ENCODE peak calls at places on chromosomes 13 and 19, in nine cellular contexts. M is Peyer's patch, K is pancreas, X is breast epithelium, F is MM.1S, U is mammary epithelial cell, W is neuronal stem cell, G is brain microvascular endothelial cell, P is ovary. Y is an unnamed sample. For H3K36me3, the result is how much of the 10 kb centered on the place peaks cover.

GRCh38 chr19:14511245-14511625 is 7.0 kb downstream of the DNAJB1 start:
- DNase-seq in M (no peak), K (no peak), X (no peak), F (no peak), U (no peak), W (no peak), G (no peak), P (no peak), Y (no peak)

GRCh38 chr13:62643007-62643483 is 1227.4 kb upstream of the PCDH20 start:
- DNase-seq in M (no peak), K (no peak), X (no peak), F (no peak), U (peak), W (no peak), G (peak), P (no peak), Y (peak)

GRCh38 chr13:51587372-51587771 is 3.1 kb downstream of the WDFY2 start:
- DNase-seq in M (no peak), K (no peak), X (no peak), F (no peak), U (no peak), W (no peak), G (no peak), P (no peak), Y (no peak)

GRCh38 chr19:41321204-41321599 is 11.2 kb downstream of the CCDC97 start:
- DNase-seq in M (no peak), K (no peak), X (no peak), F (no peak), U (no peak), W (no peak), G (no peak), P (no peak), Y (no peak)

GRCh38 chr13:95117092-95117491 is 184.2 kb downstream of the ABCC4 start:
- DNase-seq in M (no peak), K (no peak), X (no peak), F (no peak), U (peak), W (no peak), G (no peak), P (no peak), Y (no peak)

GRCh38 chr13:36453518-36453917 is 21.2 kb downstream of the CCNA1 start:
- DNase-seq in M (no peak), K (no peak), X (no peak), F (peak), U (no peak), W (no peak), G (no peak), P (no peak), Y (no peak)

GRCh38 chr13:40130871-40131636 is 475.6 kb downstream of the COG6 start:
- DNase-seq in M (peak), K (no peak), X (no peak), F (no peak), U (peak), W (no peak), G (peak), P (no peak), Y (no peak)

GRCh38 chr19:55809381-55810058 is 22.3 kb downstream of the NLRP11 start:
- DNase-seq in M (peak), K (peak), X (no peak), F (peak), U (peak), W (no peak), G (peak), P (peak), Y (peak)

GRCh38 chr13:18212873-18213272 is 968.8 kb downstream of the TUBA3C start:
- DNase-seq in M (no peak), K (no peak), X (no peak), F (no peak), U (no peak), W (peak), G (no peak), P (no peak), Y (no peak)

GRCh38 chr13:20997301-20998061 is 63.9 kb downstream of the LATS2 start:
- DNase-seq in M (no peak), K (no peak), X (no peak), F (no peak), U (peak), W (no peak), G (peak), P (no peak), Y (no peak)
- H3K27ac ChIP-seq in M (no peak), K (no peak), X (peak), F (no peak), U (peak), W (no peak), G (peak), P (no peak), Y (no peak)

GRCh38 chr13:45007823-45008222 is 18.5 kb downstream of the GPALPP1 start:
- DNase-seq in M (no peak), K (no peak), X (no peak), F (no peak), U (no peak), W (no peak), G (no peak), P (no peak), Y (no peak)

GRCh38 chr13:45007225-45007624 is 17.9 kb downstream of the GPALPP1 start:
- DNase-seq in M (no peak), K (no peak), X (no peak), F (no peak), U (no peak), W (no peak), G (no peak), P (no peak), Y (no peak)

GRCh38 chr13:45015300-45015699 is 26.0 kb downstream of the GPALPP1 start:
- DNase-seq in M (no peak), K (no peak), X (no peak), F (no peak), U (peak), W (no peak), G (no peak), P (no peak), Y (no peak)

GRCh38 chr13:45016792-45017425 is 27.6 kb downstream of the GPALPP1 start:
- DNase-seq in M (no peak), K (no peak), X (no peak), F (no peak), U (no peak), W (no peak), G (no peak), P (no peak), Y (no peak)

DNA sequence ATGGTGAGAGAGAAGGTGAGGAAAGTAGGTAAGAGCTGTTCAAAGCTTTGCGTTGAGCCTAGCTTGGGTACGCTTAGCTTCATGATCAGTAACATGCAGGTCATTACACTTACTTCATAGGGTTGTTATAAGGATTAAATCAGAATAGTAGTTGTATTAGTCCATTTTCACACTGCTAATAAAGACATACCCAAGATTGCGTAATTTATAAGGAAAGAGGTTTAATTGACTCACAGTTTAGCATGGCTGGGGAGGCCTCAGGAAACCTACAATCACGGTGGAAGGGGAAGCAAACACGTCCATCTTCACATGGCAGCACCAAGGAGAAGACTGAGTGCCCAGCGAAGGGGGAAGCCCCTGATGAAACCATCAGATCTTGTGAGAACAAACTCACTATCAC is 21.9 kb downstream of the GPALPP1 start:
- DNase-seq in M (no peak), K (no peak), X (no peak), F (no peak), U (no peak), W (no peak), G (no peak), P (no peak), Y (no peak)
- H3K36me3 ChIP-seq in M (under half), K (under half), X (under half), F (under half), U (under half), W (half or more), G (under half), P (under half), Y (under half)

GRCh38 chr19:45764487-45764886 is 4.6 kb downstream of the SIX5 start:
- DNase-seq in M (no peak), K (no peak), X (no peak), F (no peak), U (no peak), W (no peak), G (no peak), P (peak), Y (no peak)
- H3K27ac ChIP-seq in M (peak), K (no peak), X (peak), F (no peak), U (no peak), W (peak), G (no peak), P (peak), Y (no peak)

GRCh38 chr19:49101160-49101559 is 13.0 kb upstream of the LIN7B start:
- DNase-seq in M (no peak), K (no peak), X (no peak), F (no peak), U (no peak), W (no peak), G (no peak), P (no peak), Y (no peak)

GRCh38 chr19:49097453-49098288 is 12.4 kb downstream of the SNRNP70 start:
- DNase-seq in M (peak), K (peak), X (peak), F (peak), U (peak), W (peak), G (peak), P (peak), Y (peak)

GRCh38 chr19:49094505-49095482 is 9.5 kb downstream of the SNRNP70 start:
- DNase-seq in M (no peak), K (no peak), X (no peak), F (no peak), U (no peak), W (no peak), G (no peak), P (no peak), Y (no peak)

GRCh38 chr19:49102303-49102702 is 11.9 kb upstream of the LIN7B start:
- DNase-seq in M (no peak), K (no peak), X (no peak), F (no peak), U (no peak), W (no peak), G (no peak), P (no peak), Y (no peak)

GRCh38 chr19:49098795-49099194 is 13.5 kb downstream of the SNRNP70 start:
- DNase-seq in M (no peak), K (no peak), X (no peak), F (no peak), U (no peak), W (no peak), G (no peak), P (no peak), Y (no peak)
- H3K36me3 ChIP-seq in M (under half), K (under half), X (under half), F (under half), U (half or more), W (half or more), G (half or more), P (under half), Y (under half)